ENCODE peak calls at places on chromosomes 12 and 14, in nine cellular contexts. W, Y, V, Z, P, J, T, M and C are unnamed samples.

GRCh38 chr14:30034049-30034635 is 106.5 kb upstream of the PRKD1 start:
- DNase-seq in P (no peak), Y (peak), T (peak), Z (no peak), V (peak), W (no peak), M (no peak), J (no peak), C (no peak)

GRCh38 chr12:76449572-76449971 is 101.4 kb upstream of the BBS10 start:
- DNase-seq in Z (no peak), T (peak), W (peak), M (no peak), P (peak), V (peak), Y (peak), J (no peak), C (peak)

GRCh38 chr12:7131502-7131866 is 1.3 kb downstream of the CLSTN3 start:
- DNase-seq in J (no peak), P (no peak), Z (no peak), T (no peak), Y (no peak), V (no peak), W (no peak), M (no peak), C (no peak)

GRCh38 chr12:87828384-87828973 is 200.7 kb downstream of the C12orf50 start:
- DNase-seq in Z (no peak), W (no peak), J (no peak), T (no peak), Y (no peak), V (no peak), M (no peak), P (no peak), C (peak)

GRCh38 chr14:103382375-103382774 is 2.8 kb upstream of the MARK3 start:
- DNase-seq in Z (no peak), M (no peak), T (peak), W (peak), J (no peak), Y (peak), P (peak), V (peak), C (peak)

GRCh38 chr12:80044694-80045046 is 54.7 kb upstream of the OTOGL start:
- DNase-seq in T (peak), W (no peak), M (no peak), Z (no peak), J (peak), Y (peak), V (peak), P (peak), C (peak)

GRCh38 chr12:131221061-131221945 is 267.6 kb downstream of the ADGRD1 start:
- DNase-seq in M (no peak), Z (peak), W (no peak), Y (no peak), P (no peak), J (no peak), V (no peak), T (no peak), C (no peak)

GRCh38 chr14:24837280-24838046 is 203.5 kb upstream of the GZMB start:
- DNase-seq in W (no peak), V (peak), J (no peak), T (peak), M (no peak), P (peak), Z (no peak), Y (no peak), C (no peak)

GRCh38 chr14:94366146-94366887 is 22.1 kb downstream of the SERPINA1 start:
- DNase-seq in M (no peak), W (no peak), J (no peak), P (no peak), Y (no peak), T (no peak), V (no peak), Z (peak), C (no peak)

GRCh38 chr12:57280234-57281062 is 29.5 kb upstream of the STAC3 start:
- DNase-seq in W (peak), Z (peak), T (peak), M (peak), Y (peak), V (peak), J (peak), P (peak), C (peak)

GRCh38 chr14:100893228-100893601 is 10.3 kb downstream of the RTL1 start:
- DNase-seq in J (no peak), Z (no peak), M (no peak), T (no peak), P (no peak), Y (no peak), W (no peak), V (no peak), C (no peak)

GRCh38 chr12:130412384-130412783 is 74.7 kb downstream of the PIWIL1 start:
- DNase-seq in J (no peak), P (no peak), V (no peak), Y (no peak), Z (no peak), T (no peak), M (no peak), W (no peak), C (no peak)

GRCh38 chr12:2248087-2248900 is 195.5 kb downstream of the CACNA1C start:
- DNase-seq in P (no peak), T (peak), Z (no peak), V (peak), W (no peak), Y (no peak), M (no peak), J (peak), C (no peak)

GRCh38 chr14:68514611-68515194 is 278.2 kb downstream of the ZFP36L1 start:
- DNase-seq in M (no peak), Y (peak), V (no peak), P (no peak), W (no peak), Z (no peak), J (no peak), T (no peak), C (no peak)

GRCh38 chr12:113453330-113453729 is 18.3 kb downstream of the LHX5 start:
- DNase-seq in Y (no peak), P (no peak), J (no peak), V (no peak), T (no peak), M (no peak), Z (no peak), W (no peak), C (no peak)

GRCh38 chr14:34161351-34162169 is 210.7 kb upstream of the EGLN3 start:
- DNase-seq in Z (no peak), Y (peak), V (no peak), J (no peak), T (no peak), W (no peak), M (no peak), P (no peak), C (peak)

GRCh38 chr12:53504004-53504920 is 3.0 kb downstream of the NPFF start:
- DNase-seq in J (no peak), V (no peak), W (no peak), Y (no peak), P (no peak), M (no peak), Z (no peak), T (no peak), C (no peak)

GRCh38 chr14:100225169-100225568 is 13.8 kb upstream of the YY1 start:
- DNase-seq in T (no peak), W (no peak), Z (no peak), M (no peak), J (no peak), Y (no peak), P (no peak), V (no peak), C (no peak)

GRCh38 chr14:67636361-67636919 is 16.7 kb downstream of the ARG2 start:
- DNase-seq in M (no peak), V (peak), T (peak), Z (no peak), P (peak), Y (peak), W (no peak), J (no peak), C (peak)

GRCh38 chr14:94322648-94323570 is at the start of gene SERPINA6:
- DNase-seq in J (no peak), Y (no peak), W (no peak), T (peak), V (peak), P (peak), Z (no peak), M (no peak), C (no peak)

GRCh38 chr14:99537399-99537798 is 56.2 kb downstream of the CCNK start:
- DNase-seq in J (no peak), P (peak), Z (no peak), T (peak), V (peak), W (peak), M (no peak), Y (peak), C (peak)

GRCh38 chr12:46266382-46266791 is 2.5 kb downstream of the SLC38A1 start:
- DNase-seq in P (peak), J (no peak), T (peak), M (no peak), W (peak), Y (peak), Z (no peak), V (peak), C (peak)

GRCh38 chr14:90554341-90554740 is 157.5 kb downstream of the CALM1 start:
- DNase-seq in J (no peak), Y (peak), V (no peak), M (peak), W (no peak), T (no peak), P (no peak), Z (peak), C (peak)

GRCh38 chr12:108734200-108734906 is 3.0 kb upstream of the CORO1C start:
- DNase-seq in J (no peak), T (peak), V (peak), Z (no peak), P (peak), M (peak), Y (peak), W (peak), C (peak)

GRCh38 chr12:9349888-9350885 is 142.0 kb upstream of the PZP start:
- DNase-seq in M (no peak), Y (peak), J (no peak), W (no peak), P (no peak), V (no peak), T (no peak), Z (no peak), C (peak)

GRCh38 chr12:119398190-119398589 is 63.7 kb downstream of the CCDC60 start:
- DNase-seq in J (no peak), W (no peak), V (no peak), Y (no peak), Z (no peak), M (no peak), P (no peak), T (no peak), C (no peak)

GRCh38 chr12:54415223-54415929 is 3.7 kb downstream of the ITGA5 start:
- DNase-seq in Z (no peak), P (no peak), M (no peak), V (no peak), W (no peak), Y (no peak), T (no peak), J (no peak), C (no peak)

GRCh38 chr14:59534361-59534987 is 42.1 kb downstream of the CCDC175 start:
- DNase-seq in V (peak), P (no peak), M (no peak), Z (no peak), Y (no peak), W (no peak), J (no peak), T (peak), C (no peak)

DNA sequence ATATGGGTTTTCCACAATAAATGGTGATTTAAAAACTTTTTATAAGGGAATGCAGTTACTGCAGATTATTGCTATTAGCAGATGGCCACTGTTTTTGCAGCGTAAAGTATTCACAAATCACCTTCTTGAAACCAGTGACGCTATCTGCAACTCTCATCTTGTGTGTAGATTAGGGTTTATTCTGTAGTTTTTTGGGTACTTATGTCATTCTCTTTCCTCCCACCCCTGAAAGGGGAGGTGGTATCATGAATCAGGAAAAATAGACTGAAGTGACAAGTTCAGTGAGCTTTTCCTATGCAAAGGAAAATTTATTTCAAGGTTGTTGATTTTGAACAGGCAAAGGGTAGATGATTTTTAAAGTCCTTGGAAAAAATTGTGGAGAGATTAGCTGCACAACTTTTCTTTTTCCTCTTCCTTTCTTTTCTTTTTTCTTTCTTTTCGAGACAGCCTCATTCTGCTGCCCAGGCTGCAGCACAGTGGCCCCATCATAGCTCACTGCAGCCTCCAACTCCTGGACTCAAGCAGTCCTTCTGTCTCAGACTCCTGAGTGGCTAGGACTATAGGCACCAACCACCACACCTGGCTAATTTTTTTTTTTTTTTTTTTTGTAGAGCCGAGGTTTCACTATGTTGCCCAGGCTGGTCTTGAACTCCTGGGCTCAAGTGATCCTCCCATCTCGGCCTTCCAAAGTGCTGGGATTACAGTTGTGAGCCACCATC is 1.6 kb downstream of the FRS2 start:
- DNase-seq in J (no peak), W (no peak), T (peak), Y (no peak), Z (no peak), V (no peak), M (no peak), P (no peak), C (no peak)
- H3K4me3 ChIP-seq in J (peak), W (peak), T (peak), Y (no peak), Z (peak), V (peak), M (peak), P (peak), C (peak)

GRCh38 chr14:105485720-105486332 is 860 bp upstream of the CRIP1 start:
- DNase-seq in Y (no peak), Z (no peak), M (no peak), V (no peak), P (no peak), W (peak), J (peak), T (no peak), C (no peak)
- TF ChIP-seq CTCF in Y (no peak), Z (no peak), M (no peak), V (peak), P (no peak), W (peak), J (peak), T (peak), C (no peak)

GRCh38 chr12:121693155-121693554 is 19.4 kb upstream of the TMEM120B start:
- DNase-seq in Z (no peak), V (no peak), M (no peak), W (no peak), T (no peak), P (no peak), J (no peak), Y (no peak), C (no peak)

GRCh38 chr12:121689430-121689829 is 20.0 kb upstream of the MORN3 start:
- DNase-seq in M (no peak), Z (no peak), W (no peak), J (no peak), V (no peak), Y (no peak), P (no peak), T (no peak), C (no peak)

DNA sequence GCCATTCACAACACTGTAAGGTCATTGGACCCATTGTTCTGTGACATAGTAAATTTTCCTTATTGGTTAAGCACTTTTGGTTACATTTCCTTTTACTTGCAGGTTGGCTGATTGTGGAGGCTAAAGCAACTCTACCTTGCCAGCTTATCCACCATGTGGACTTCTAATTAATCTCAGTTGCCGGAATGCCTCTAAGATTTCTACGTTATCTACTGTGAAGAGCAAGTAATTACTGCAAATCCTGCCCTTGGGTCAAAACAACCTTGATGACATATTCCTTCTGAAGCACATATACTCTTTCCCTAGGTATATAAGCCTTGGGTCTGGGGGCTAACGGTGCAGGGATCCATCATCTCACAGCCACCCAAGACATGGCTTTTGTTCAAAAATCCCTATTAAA is 19.5 kb upstream of the MORN3 start:
- DNase-seq in P (no peak), T (no peak), J (no peak), V (no peak), W (no peak), Z (no peak), M (no peak), Y (no peak), C (no peak)
- H3K4me3 ChIP-seq in P (no peak), T (no peak), J (no peak), V (no peak), W (no peak), Z (no peak), M (no peak), Y (no peak), C (no peak)

GRCh38 chr12:30695327-30696102 is at the start of gene IPO8:
- DNase-seq in P (peak), Y (peak), W (peak), T (peak), M (peak), V (peak), Z (peak), J (peak), C (peak)
- TF ChIP-seq CTCF in P (peak), Y (peak), W (peak), T (peak), M (peak), V (peak), Z (no peak), J (peak), C (peak)